ENCODE peak calls at places on chromosomes 2 and 18, in five cellular contexts. L is mesendoderm, Y is neuronal stem cell, J is IMR-90, E is H1. H is an unnamed sample.

GRCh38 chr2:19176977-19177376 is 181.4 kb downstream of the OSR1 start:
- DNase-seq in Y (no peak), J (peak; percentile 89), E (no peak), L (no peak), H (no peak)

GRCh38 chr2:180622122-180622918 is 358.1 kb upstream of the UBE2E3 start:
- DNase-seq in L (no peak), Y (no peak), E (no peak), J (peak; percentile 78), H (no peak)

GRCh38 chr2:55989405-55989804 is 65.8 kb upstream of the EFEMP1 start:
- DNase-seq in J (no peak), E (no peak), L (no peak), Y (no peak), H (no peak)

GRCh38 chr2:229300371-229300770 is 29.3 kb upstream of the PID1 start:
- DNase-seq in L (no peak), E (no peak), Y (no peak), J (no peak), H (no peak)

GRCh38 chr2:28457237-28457636 is 38.6 kb upstream of the PLB1 start:
- DNase-seq in J (no peak), L (peak; percentile 22), Y (no peak), E (no peak), H (peak; percentile 58)

GRCh38 chr2:29068513-29068912 is 5.8 kb downstream of the PCARE start:
- DNase-seq in J (no peak), Y (no peak), L (no peak), E (no peak), H (no peak)

GRCh38 chr2:28271231-28271913 is 121.3 kb upstream of the FOSL2 start:
- DNase-seq in L (no peak), J (no peak), E (no peak), Y (no peak), H (no peak)

GRCh38 chr2:203804070-203804469 is 63.5 kb upstream of the CTLA4 start:
- DNase-seq in Y (no peak), L (peak; percentile 27), J (peak; percentile 96), E (no peak), H (no peak)

GRCh38 chr18:58572181-58572580 is 56.7 kb downstream of the ALPK2 start:
- DNase-seq in Y (no peak), E (no peak), L (no peak), J (peak; percentile 100), H (no peak)

GRCh38 chr18:68177807-68178702 is 536.9 kb downstream of the TMX3 start:
- DNase-seq in Y (no peak), J (peak; percentile 99), L (no peak), E (no peak), H (no peak)

GRCh38 chr2:167689444-167689843 is 558.0 kb downstream of the STK39 start:
- DNase-seq in L (peak; percentile 94), Y (no peak), J (no peak), E (peak; percentile 39), H (peak; percentile 55)

GRCh38 chr18:36544036-36544725 is 246.7 kb downstream of the FHOD3 start:
- DNase-seq in Y (no peak), J (no peak), L (no peak), E (no peak), H (no peak)

GRCh38 chr2:182522428-182522896 is 95.6 kb upstream of the PDE1A start:
- DNase-seq in Y (no peak), J (no peak), E (no peak), L (no peak), H (no peak)

GRCh38 chr2:84939426-84940087 is 31.4 kb upstream of the KCMF1 start:
- DNase-seq in L (no peak), J (no peak), Y (no peak), E (no peak), H (no peak)

GRCh38 chr18:62331581-62332436 is 6.7 kb downstream of the TNFRSF11A start:
- DNase-seq in E (no peak), L (no peak), J (peak; percentile 75), Y (no peak), H (no peak)

GRCh38 chr18:21191596-21192307 is 50.3 kb upstream of the GREB1L start:
- DNase-seq in L (peak; percentile 74), E (peak; percentile 43), Y (no peak), J (peak; percentile 55), H (peak; percentile 75)

GRCh38 chr2:226720948-226721347 is 78.7 kb downstream of the IRS1 start:
- DNase-seq in J (no peak), Y (no peak), E (no peak), L (peak; percentile 95), H (no peak)

GRCh38 chr18:67794512-67794911 is 278.0 kb upstream of the DSEL start:
- DNase-seq in J (peak; percentile 51), E (no peak), Y (no peak), L (no peak), H (no peak)

GRCh38 chr18:10006261-10006903 is 92.6 kb downstream of the VAPA start:
- DNase-seq in J (peak; percentile 28), L (peak; percentile 23), E (no peak), Y (no peak), H (no peak)

GRCh38 chr2:9638532-9638931 is 7.7 kb upstream of the YWHAQ start:
- DNase-seq in E (no peak), L (no peak), Y (no peak), J (peak; percentile 97), H (no peak)

GRCh38 chr2:200373973-200374416 is 67.5 kb downstream of the SPATS2L start:
- DNase-seq in E (no peak), J (no peak), L (no peak), Y (no peak), H (no peak)

GRCh38 chr2:38076250-38076709 is 329 bp upstream of the CYP1B1 start:
- DNase-seq in Y (peak; percentile 66), J (peak; percentile 68), L (peak; percentile 98), E (peak; percentile 89), H (peak; percentile 91)

GRCh38 chr18:3401669-3402620 is 48.0 kb upstream of the TGIF1 start:
- DNase-seq in J (no peak), Y (no peak), L (no peak), E (no peak), H (no peak)

GRCh38 chr18:49510393-49511115 is 23.5 kb upstream of the C18orf32 start:
- DNase-seq in J (peak; percentile 40), Y (no peak), E (no peak), L (peak; percentile 55), H (peak; percentile 50)

GRCh38 chr18:598053-598665 is 1.4 kb downstream of the CLUL1 start:
- DNase-seq in L (peak; percentile 24), E (no peak), Y (no peak), J (no peak), H (no peak)

GRCh38 chr2:86049529-86049928 is 56.2 kb downstream of the POLR1A start:
- DNase-seq in L (no peak), Y (no peak), J (no peak), E (no peak), H (no peak)

GRCh38 chr18:62538881-62539280 is 16.1 kb downstream of the ZCCHC2 start:
- DNase-seq in J (no peak), L (no peak), Y (no peak), E (no peak), H (no peak)

GRCh38 chr18:28689591-28689990 is 512.7 kb upstream of the CDH2 start:
- DNase-seq in L (peak; percentile 43), J (no peak), Y (no peak), E (no peak), H (no peak)

GRCh38 chr2:178304262-178304661 is 110.0 kb downstream of the OSBPL6 start:
- DNase-seq in L (no peak), Y (no peak), E (no peak), J (no peak), H (no peak)

GRCh38 chr2:65453916-65454315 is 21.5 kb upstream of the SPRED2 start:
- DNase-seq in J (peak; percentile 11), L (no peak), Y (no peak), E (no peak), H (no peak)

GRCh38 chr2:149166958-149167810 is 128.7 kb downstream of the LYPD6B start:
- DNase-seq in J (no peak), E (no peak), L (no peak), Y (no peak), H (no peak)
- H3K4ac ChIP-seq in J (no peak overlapping the region), E (no peak overlapping the region), L (no peak overlapping the region), Y (no peak overlapping the region), H (no peak overlapping the region)

GRCh38 chr2:157900684-157901083 is 24.6 kb upstream of the ACVR1 start:
- DNase-seq in Y (no peak), J (no peak), E (no peak), L (no peak), H (no peak)

GRCh38 chr2:157900203-157900602 is 24.1 kb upstream of the ACVR1 start:
- DNase-seq in E (no peak), L (no peak), Y (no peak), J (no peak), H (no peak)

GRCh38 chr2:157898591-157898996 is 22.5 kb upstream of the ACVR1 start:
- DNase-seq in Y (no peak), E (no peak), J (peak; percentile 95), L (peak; percentile 30), H (no peak)

GRCh38 chr2:157897106-157897971 is 21.2 kb upstream of the ACVR1 start:
- DNase-seq in E (no peak), Y (no peak), J (no peak), L (no peak), H (no peak)

DNA sequence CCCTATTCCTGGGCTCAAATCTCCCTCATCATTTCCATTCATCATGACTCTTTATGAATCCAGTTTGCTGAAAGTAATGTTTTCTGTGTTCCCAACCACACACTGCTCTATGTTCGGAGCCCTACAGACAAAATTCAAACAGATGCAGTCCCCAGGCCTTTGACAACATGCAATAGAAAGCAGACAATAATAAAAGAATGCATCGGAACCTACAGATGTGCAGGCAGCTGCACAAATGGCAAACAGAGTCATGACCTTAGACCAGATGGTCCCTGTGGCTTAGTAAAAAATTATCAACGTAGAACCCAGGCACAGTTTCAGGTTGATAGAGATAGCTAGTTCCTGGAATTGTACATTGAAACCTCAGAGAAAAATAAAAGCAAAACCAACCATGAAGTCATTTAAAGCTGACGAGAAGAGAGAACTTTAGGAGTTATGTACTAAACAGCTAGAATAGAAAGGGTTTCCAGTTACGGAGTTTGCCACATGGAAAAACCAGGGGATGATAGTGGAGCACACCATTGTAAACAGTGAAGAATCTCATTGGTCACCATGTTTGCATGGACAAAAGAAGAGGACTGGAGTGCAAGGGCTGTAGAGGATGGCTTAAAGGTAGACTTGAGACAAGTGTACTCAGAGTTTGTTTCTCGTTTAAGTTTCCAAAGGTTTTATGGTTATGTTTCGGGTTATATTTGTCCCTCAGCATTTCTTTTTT is 23.2 kb upstream of the ACVR1 start:
- DNase-seq in L (no peak), Y (no peak), J (no peak), E (no peak), H (no peak)
- H3K4me1 ChIP-seq in L (peaks cover 3% of the 10 kb centered on the region), Y (no peaks in the 10 kb centered on the region), J (peaks cover 3% of the 10 kb centered on the region), E (peaks cover 3% of the 10 kb centered on the region), H (no peaks in the 10 kb centered on the region)

GRCh38 chr2:239307921-239308620 is 92.7 kb downstream of the HDAC4 start:
- DNase-seq in E (no peak), Y (no peak), J (no peak), L (peak; percentile 45), H (peak; percentile 15)
- H3K27ac ChIP-seq in E (no peak overlapping the region), Y (no peak overlapping the region), J (peak overlapping the region; percentile 76), L (no peak overlapping the region), H (no peak overlapping the region)

GRCh38 chr2:120766758-120767351 is 31.2 kb downstream of the GLI2 start:
- DNase-seq in E (no peak), L (peak; percentile 79), J (peak; percentile 50), Y (no peak), H (peak; percentile 43)
- H3K4ac ChIP-seq in E (no peak overlapping the region), L (peak overlapping the region; percentile 11), J (peak overlapping the region; percentile 97), Y (no peak overlapping the region), H (no peak overlapping the region)

GRCh38 chr2:217438136-217438535 is 564.7 kb downstream of the TNS1 start:
- DNase-seq in Y (no peak), J (no peak), L (no peak), E (no peak), H (no peak)
- H3K4me1 ChIP-seq in Y (peaks cover 13% of the 10 kb centered on the region), J (peaks cover 18% of the 10 kb centered on the region), L (no peaks in the 10 kb centered on the region), E (peaks cover 12% of the 10 kb centered on the region), H (peaks cover 3% of the 10 kb centered on the region)